ENCODE peak calls at places on chromosomes 7 and 10, in four cellular contexts. One of them, this sample, is unnamed.

GRCh38 chr7:30464231-30464660 is 14.3 kb downstream of the NOD1 start:
- DNase-seq in left ventricle myocardium inferior: no peak
- DNase-seq in mucosa of gallbladder: no peak
- DNase-seq in kidney epithelial cell: no peak
- DNase-seq in this sample: no peak

GRCh38 chr7:90938371-90938770 is 325.9 kb upstream of the FZD1 start:
- DNase-seq in left ventricle myocardium inferior: no peak
- DNase-seq in mucosa of gallbladder: no peak
- DNase-seq in kidney epithelial cell: no peak
- DNase-seq in this sample: no peak

GRCh38 chr10:31602541-31603244 is 283.7 kb downstream of the ZEB1 start:
- DNase-seq in left ventricle myocardium inferior: peak
- DNase-seq in mucosa of gallbladder: peak
- DNase-seq in kidney epithelial cell: peak
- DNase-seq in this sample: peak

GRCh38 chr10:87817291-87817872 is 644 bp downstream of the ATAD1 start:
- DNase-seq in left ventricle myocardium inferior: no peak
- DNase-seq in mucosa of gallbladder: no peak
- DNase-seq in kidney epithelial cell: no peak
- DNase-seq in this sample: peak

GRCh38 chr7:375491-375821 is 85.5 kb downstream of the FOXL3 start:
- DNase-seq in left ventricle myocardium inferior: no peak
- DNase-seq in mucosa of gallbladder: no peak
- DNase-seq in kidney epithelial cell: no peak
- DNase-seq in this sample: no peak

GRCh38 chr10:122373108-122373507 is 1.4 kb upstream of the PLEKHA1 start:
- DNase-seq in left ventricle myocardium inferior: no peak
- DNase-seq in mucosa of gallbladder: no peak
- DNase-seq in kidney epithelial cell: no peak
- DNase-seq in this sample: no peak

GRCh38 chr10:101221479-101222246 is 7.6 kb downstream of the LBX1 start:
- DNase-seq in left ventricle myocardium inferior: no peak
- DNase-seq in mucosa of gallbladder: no peak
- DNase-seq in kidney epithelial cell: no peak
- DNase-seq in this sample: no peak

GRCh38 chr7:82534687-82535086 is 91.1 kb upstream of the CACNA2D1 start:
- DNase-seq in left ventricle myocardium inferior: no peak
- DNase-seq in mucosa of gallbladder: peak
- DNase-seq in kidney epithelial cell: no peak
- DNase-seq in this sample: no peak

GRCh38 chr10:76444034-76444800 is 1012.8 kb downstream of the LRMDA start:
- DNase-seq in left ventricle myocardium inferior: peak
- DNase-seq in mucosa of gallbladder: no peak
- DNase-seq in kidney epithelial cell: no peak
- DNase-seq in this sample: no peak

GRCh38 chr10:34628174-34628802 is 186.8 kb downstream of the PARD3 start:
- DNase-seq in left ventricle myocardium inferior: peak
- DNase-seq in mucosa of gallbladder: peak
- DNase-seq in kidney epithelial cell: no peak
- DNase-seq in this sample: peak

GRCh38 chr10:55370021-55370420 is 569.0 kb upstream of the PCDH15 start:
- DNase-seq in left ventricle myocardium inferior: no peak
- DNase-seq in mucosa of gallbladder: no peak
- DNase-seq in kidney epithelial cell: no peak
- DNase-seq in this sample: no peak

This sample was measured in erythroblast.